ENCODE peak calls at places on chromosomes 4 and X, in seven cellular contexts. V, X, O, H, I, W and U are unnamed samples.
A peak's percentile ranks its signal among the peaks of the same experiment; 100 is the strongest.

GRCh38 chrX:56803849-56804681 is 75.0 kb downstream of the NBDY start:
- DNase-seq in I (no peak), O (no peak), W (no peak), H (no peak), V (no peak), X (no peak), U (no peak)

GRCh38 chr4:47122592-47123291 is 91.4 kb downstream of the GABRB1 start:
- DNase-seq in W (peak; percentile 85), V (peak; percentile 73), O (no peak), I (peak; percentile 47), X (no peak), H (peak; percentile 36), U (peak; percentile 69)

GRCh38 chr4:126071346-126072333 is 756.9 kb downstream of the FAT4 start:
- DNase-seq in W (peak; percentile 89), I (no peak), O (no peak), V (peak; percentile 38), H (no peak), X (no peak), U (no peak)

GRCh38 chr4:41599192-41599786 is 61.3 kb downstream of the LIMCH1 start:
- DNase-seq in V (no peak), I (no peak), W (no peak), H (no peak), O (no peak), X (no peak), U (no peak)

GRCh38 chrX:135688137-135688536 is 25.3 kb upstream of the CT45A1 start:
- DNase-seq in X (no peak), I (no peak), V (no peak), H (peak; percentile 18), O (no peak), W (no peak), U (no peak)

GRCh38 chr4:143616771-143617170 is 83.7 kb downstream of the FREM3 start:
- DNase-seq in O (no peak), I (peak; percentile 2), H (no peak), V (peak; percentile 41), W (peak; percentile 51), X (no peak), U (no peak)

GRCh38 chrX:111581086-111581485 is 69.6 kb downstream of the SERTM2 start:
- DNase-seq in X (no peak), I (no peak), W (no peak), O (no peak), V (no peak), H (no peak), U (no peak)

GRCh38 chr4:75490155-75490554 is 24.0 kb downstream of the RCHY1 start:
- DNase-seq in V (no peak), H (no peak), X (no peak), W (peak; percentile 75), I (no peak), O (no peak), U (no peak)

GRCh38 chr4:1521821-1522361 is 115.6 kb upstream of the NKX1-1 start:
- DNase-seq in H (no peak), X (no peak), O (no peak), W (no peak), I (no peak), V (no peak), U (no peak)

GRCh38 chr4:96638132-96638531 is 798.2 kb downstream of the PDHA2 start:
- DNase-seq in X (no peak), W (no peak), V (no peak), H (no peak), I (no peak), O (no peak), U (no peak)

GRCh38 chrX:70434352-70434866 is 10.2 kb upstream of the DLG3 start:
- DNase-seq in X (peak; percentile 54), V (peak; percentile 81), H (peak; percentile 72), I (no peak), O (peak; percentile 7), W (peak; percentile 73), U (peak; percentile 77)

GRCh38 chr4:165299399-165300060 is 27.9 kb upstream of the MSMO1 start:
- DNase-seq in V (no peak), H (no peak), O (no peak), X (no peak), W (no peak), I (no peak), U (no peak)

GRCh38 chr4:23269583-23269982 is 576.8 kb downstream of the GBA3 start:
- DNase-seq in X (no peak), W (peak; percentile 77), V (no peak), O (no peak), I (no peak), H (no peak), U (no peak)

GRCh38 chr4:128358231-128358902 is 70.8 kb upstream of the PGRMC2 start:
- DNase-seq in H (no peak), I (no peak), X (no peak), O (no peak), W (peak; percentile 80), V (peak; percentile 76), U (no peak)

GRCh38 chr4:174282836-174283506 is 496 bp downstream of the FBXO8 start:
- DNase-seq in I (peak; percentile 89), X (peak; percentile 58), H (peak; percentile 91), W (peak; percentile 96), V (peak; percentile 94), O (peak; percentile 17), U (peak; percentile 62)

GRCh38 chr4:172543249-172543648 is 625.4 kb upstream of the GALNT7 start:
- DNase-seq in I (no peak), O (no peak), W (no peak), H (no peak), V (no peak), X (no peak), U (no peak)

GRCh38 chr4:4606321-4606720 is 64.5 kb upstream of the STX18 start:
- DNase-seq in O (no peak), V (peak; percentile 40), I (no peak), W (peak; percentile 38), H (no peak), X (no peak), U (no peak)

GRCh38 chrX:17744896-17745523 is 7.7 kb downstream of the SCML1 start:
- DNase-seq in H (no peak), O (no peak), V (no peak), X (no peak), W (peak; percentile 34), I (peak; percentile 6), U (no peak)

GRCh38 chrX:27966955-27967354 is 14.3 kb downstream of the DCAF8L1 start:
- DNase-seq in H (no peak), I (no peak), O (no peak), W (peak; percentile 87), X (no peak), V (peak; percentile 24), U (peak; percentile 5)

GRCh38 chr4:5954056-5954760 is 61.3 kb upstream of the CRMP1 start:
- DNase-seq in X (no peak), H (no peak), W (no peak), V (no peak), I (no peak), O (no peak), U (no peak)

GRCh38 chr4:37891221-37892159 is 606 bp downstream of the TBC1D1 start:
- DNase-seq in V (no peak), I (peak; percentile 65), O (no peak), W (peak; percentile 38), X (no peak), H (no peak), U (no peak)

GRCh38 chr4:123398803-123399637 is 2.4 kb downstream of the SPRY1 start:
- DNase-seq in H (peak; percentile 12), W (peak; percentile 83), O (no peak), I (peak; percentile 53), X (no peak), V (peak; percentile 71), U (peak; percentile 36)

GRCh38 chr4:123398151-123398802 is 1.7 kb downstream of the SPRY1 start:
- DNase-seq in X (no peak), V (peak; percentile 50), W (peak; percentile 67), H (peak; percentile 22), I (peak; percentile 58), O (no peak), U (peak; percentile 33)

GRCh38 chr4:123393696-123394095 is 2.9 kb upstream of the SPRY1 start:
- DNase-seq in X (no peak), H (no peak), W (peak; percentile 42), O (no peak), I (no peak), V (no peak), U (no peak)

GRCh38 chr4:123397276-123398150 is 918 bp downstream of the SPRY1 start:
- DNase-seq in H (peak; percentile 47), X (no peak), W (peak; percentile 42), O (no peak), I (peak; percentile 41), V (peak; percentile 40), U (peak; percentile 26)

GRCh38 chr4:123396294-123397275 is at the start of gene SPRY1:
- DNase-seq in I (peak; percentile 76), H (peak; percentile 89), X (peak; percentile 72), V (peak; percentile 94), O (peak; percentile 48), W (peak; percentile 85), U (peak; percentile 73)
- H3K27ac ChIP-seq in I (peak within 1 kb of the TSS; percentile 22), H (peak within 1 kb of the TSS; percentile 50), X (peak within 1 kb of the TSS; percentile 83), V (peak within 1 kb of the TSS; percentile 73), O (peak within 1 kb of the TSS; percentile 93), W (peak within 1 kb of the TSS; percentile 73), U (peak within 1 kb of the TSS; percentile 86)

DNA sequence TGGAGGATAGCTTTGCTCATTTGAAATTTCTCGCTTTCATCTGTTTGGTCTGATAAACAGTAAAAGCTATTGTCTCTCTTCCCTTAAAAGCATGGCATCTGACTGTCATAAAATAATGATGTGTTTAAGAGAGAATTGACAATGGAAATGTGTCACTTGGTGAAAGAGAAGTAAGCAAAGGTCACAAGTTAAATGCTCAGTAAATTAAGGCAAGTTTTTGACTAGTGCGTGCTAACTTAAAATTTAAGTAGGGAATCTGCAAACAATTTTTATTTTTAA is 161.6 kb upstream of the ANKRD50 start:
- DNase-seq in H (no peak), O (no peak), I (no peak), X (no peak), W (no peak), V (no peak), U (no peak)
- H3K27ac ChIP-seq in H (no peak overlapping the region), O (no peak overlapping the region), I (no peak overlapping the region), X (no peak overlapping the region), W (no peak overlapping the region), V (no peak overlapping the region), U (no peak overlapping the region)

GRCh38 chrX:48695925-48696300 is 621 bp upstream of the SUV39H1 start:
- DNase-seq in I (no peak), V (no peak), X (no peak), O (no peak), W (no peak), H (no peak), U (no peak)

GRCh38 chrX:48696301-48697181 is at the start of gene SUV39H1:
- DNase-seq in V (peak; percentile 69), W (peak; percentile 85), I (peak; percentile 91), O (peak; percentile 25), H (peak; percentile 64), X (peak; percentile 28), U (peak; percentile 76)

GRCh38 chrX:48698306-48698705 is 1.8 kb downstream of the SUV39H1 start:
- DNase-seq in W (no peak), O (no peak), X (no peak), H (no peak), V (no peak), I (no peak), U (no peak)

GRCh38 chrX:48695524-48695875 is 1.0 kb upstream of the SUV39H1 start:
- DNase-seq in O (no peak), V (no peak), I (no peak), W (no peak), X (no peak), H (no peak), U (no peak)

GRCh38 chrX:48697182-48697727 is 721 bp downstream of the SUV39H1 start:
- DNase-seq in O (no peak), W (no peak), I (no peak), H (no peak), V (no peak), X (no peak), U (no peak)
- H3K27ac ChIP-seq in O (peak overlapping the region; percentile 97), W (peak overlapping the region; percentile 15), I (peak overlapping the region; percentile 78), H (peak overlapping the region; percentile 72), V (peak overlapping the region; percentile 40), X (no peak overlapping the region), U (peak overlapping the region; percentile 89)

GRCh38 chrX:69320116-69320515 is 154.9 kb upstream of the PJA1 start:
- DNase-seq in H (no peak), W (no peak), V (no peak), X (no peak), O (no peak), I (no peak), U (no peak)
- H3K27ac ChIP-seq in H (no peak overlapping the region), W (no peak overlapping the region), V (no peak overlapping the region), X (no peak overlapping the region), O (no peak overlapping the region), I (no peak overlapping the region), U (no peak overlapping the region)